ENCODE peak calls at places on chromosomes 16 and 17, in five cellular contexts. N is tibial nerve, M is left ventricle myocardium inferior, R is suprapubic skin, L is aorta. G is an unnamed sample.

GRCh38 chr16:75621170-75621477 is 2.0 kb downstream of the ADAT1 start:
- DNase-seq in L (no peak), M (no peak), R (no peak), N (no peak), G (no peak)

GRCh38 chr17:78164748-78165607 is 3.4 kb upstream of the SYNGR2 start:
- DNase-seq in R (no peak), M (no peak), N (no peak), L (no peak), G (no peak)

GRCh38 chr17:73541561-73541981 is 102.7 kb downstream of the SDK2 start:
- DNase-seq in M (no peak), N (no peak), R (no peak), L (no peak), G (no peak)

GRCh38 chr16:9836118-9836736 is 346.0 kb downstream of the GRIN2A start:
- DNase-seq in R (no peak), M (no peak), L (no peak), N (no peak), G (no peak)

GRCh38 chr17:2580156-2580555 is 13.3 kb upstream of the PAFAH1B1 start:
- DNase-seq in L (no peak), M (no peak), R (no peak), N (no peak), G (no peak)

GRCh38 chr17:35448214-35448898 is at the start of gene SLFN13:
- DNase-seq in L (peak; percentile 90), R (peak; percentile 87), N (peak; percentile 39), M (peak; percentile 84), G (peak; percentile 67)

GRCh38 chr17:42518755-42519545 is 17.1 kb upstream of the NAGLU start:
- DNase-seq in L (peak; percentile 60), R (no peak), N (peak; percentile 58), M (peak; percentile 63), G (no peak)

GRCh38 chr17:8185580-8186445 is 4.2 kb downstream of the BORCS6 start:
- DNase-seq in R (peak; percentile 94), M (peak; percentile 84), L (peak; percentile 91), N (peak; percentile 97), G (peak; percentile 88)

GRCh38 chr16:24070851-24071250 is 185.3 kb upstream of the CACNG3 start:
- DNase-seq in N (no peak), L (no peak), R (no peak), M (no peak), G (peak; percentile 74)

GRCh38 chr16:49280022-49280741 is 1.5 kb downstream of the CBLN1 start:
- DNase-seq in M (no peak), N (no peak), R (no peak), L (peak; percentile 47), G (no peak)

GRCh38 chr17:21523482-21524210 is 147.5 kb downstream of the KCNJ12 start:
- DNase-seq in M (no peak), N (no peak), L (no peak), R (no peak), G (no peak)

GRCh38 chr17:21573961-21574610 is 118.2 kb upstream of the KCNJ18 start:
- DNase-seq in L (peak; percentile 90), N (peak; percentile 26), M (peak; percentile 83), R (no peak), G (peak; percentile 20)

GRCh38 chr17:67223924-67224323 is 21.1 kb downstream of the HELZ start:
- DNase-seq in N (no peak), L (no peak), R (no peak), M (no peak), G (no peak)

DNA sequence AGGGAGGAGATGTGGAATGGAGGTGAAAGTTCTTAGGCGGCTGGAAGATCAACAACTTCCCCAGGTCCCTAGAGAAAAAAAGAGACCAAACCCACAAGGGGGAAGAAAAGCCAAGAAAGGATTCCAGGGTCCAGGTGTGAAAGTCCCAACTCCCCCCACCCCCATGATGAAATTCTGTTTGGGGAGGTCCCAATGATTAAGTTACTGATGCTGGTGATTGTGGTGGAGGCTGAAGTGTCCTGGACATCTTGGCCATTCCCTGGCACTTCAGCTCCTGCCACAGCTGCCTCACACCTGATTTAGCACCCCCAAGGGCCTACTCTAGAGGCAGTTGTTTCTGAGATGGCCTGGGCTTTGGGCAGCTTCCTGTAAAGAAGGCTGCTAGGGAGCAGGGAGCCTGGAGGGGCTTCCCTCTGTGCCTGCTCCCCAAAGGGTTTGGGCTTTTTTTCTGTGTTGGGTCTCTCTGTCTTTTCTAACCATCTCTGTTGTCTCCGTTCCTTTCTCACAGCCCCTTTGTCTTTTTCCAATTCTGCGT is 13.1 kb downstream of the HOXB4 start:
- DNase-seq in R (no peak), N (no peak), L (no peak), M (no peak), G (no peak)
- H3K27ac ChIP-seq in R (peak overlapping the region; percentile 74), N (peak overlapping the region; percentile 65), L (no peak overlapping the region), M (peak overlapping the region; percentile 36), G (no peak overlapping the region)

GRCh38 chr17:55709984-55710383 is 12.7 kb downstream of the TMEM100 start:
- DNase-seq in L (peak; percentile 53), R (no peak), M (no peak), N (no peak), G (no peak)
- H3K4me3 ChIP-seq in L (peak overlapping the region; percentile 43), R (no peak overlapping the region), M (no peak overlapping the region), N (no peak overlapping the region), G (no peak overlapping the region)

DNA sequence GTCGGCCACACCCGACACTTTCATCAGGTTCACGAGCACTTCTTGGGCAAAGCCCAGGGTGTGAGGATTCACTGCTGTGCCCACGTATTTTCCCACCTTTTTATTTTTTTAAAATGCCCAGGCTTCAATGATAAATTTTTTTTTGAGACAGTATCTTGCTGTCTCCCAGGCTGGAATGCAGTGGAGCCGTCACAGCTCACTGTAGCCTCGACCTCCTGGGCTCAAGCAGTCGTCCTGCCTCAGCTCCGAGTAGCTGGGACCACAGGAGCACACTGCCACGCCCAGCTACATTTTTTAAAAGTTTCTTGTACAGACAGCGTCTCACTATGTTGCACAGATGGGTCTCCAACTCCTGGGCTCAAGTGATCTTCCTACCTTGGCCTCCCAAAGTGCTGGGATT is 17.8 kb downstream of the UTS2R start:
- DNase-seq in L (no peak), M (no peak), R (no peak), N (no peak), G (no peak)
- H3K27me3 ChIP-seq in L (no peaks in the 10 kb centered on the region), M (peaks cover 30% of the 10 kb centered on the region), R (peaks cover 24% of the 10 kb centered on the region), N (no peaks in the 10 kb centered on the region), G (no peaks in the 10 kb centered on the region)

DNA sequence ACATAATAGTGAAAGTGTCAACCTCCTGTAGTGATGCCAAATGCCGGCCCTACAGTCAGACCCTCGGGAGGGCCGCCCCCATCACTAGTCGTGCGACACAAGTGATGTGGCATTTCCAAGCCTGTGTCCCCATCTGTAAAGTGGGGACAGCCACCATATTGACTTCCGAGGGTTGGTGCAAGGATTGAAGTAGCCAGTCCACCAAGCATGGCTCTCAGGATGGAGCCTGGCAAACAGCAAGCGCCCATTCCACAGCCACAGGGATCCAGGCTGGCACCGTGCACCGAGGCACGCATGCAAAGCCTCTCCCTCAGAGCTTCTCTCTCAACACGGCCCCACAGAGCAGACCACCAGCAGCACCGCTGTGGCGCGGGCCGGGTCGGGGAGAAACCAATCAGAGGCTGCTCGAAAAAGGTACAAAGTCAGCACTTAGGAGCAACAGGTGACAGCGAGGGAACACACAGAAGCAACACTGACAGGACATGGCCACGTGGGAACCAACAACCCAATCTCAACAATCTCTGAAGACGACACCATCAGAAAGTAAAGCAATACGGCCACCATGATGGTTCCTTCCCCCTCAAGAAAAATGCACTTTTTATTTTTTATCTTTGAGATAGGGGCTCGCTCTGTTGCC is 20.6 kb downstream of the ZCCHC14 start:
- DNase-seq in R (no peak), N (no peak), L (no peak), M (no peak), G (no peak)
- H3K27ac ChIP-seq in R (no peak overlapping the region), N (no peak overlapping the region), L (no peak overlapping the region), M (peak overlapping the region; percentile 65), G (no peak overlapping the region)

GRCh38 chr17:19583871-19584270 is 50.2 kb downstream of the SLC47A1 start:
- DNase-seq in N (no peak), R (no peak), L (no peak), M (no peak), G (no peak)

GRCh38 chr17:19579192-19579668 is 45.6 kb downstream of the SLC47A1 start:
- DNase-seq in R (no peak), M (no peak), L (no peak), N (no peak), G (no peak)

GRCh38 chr17:19574956-19575355 is 41.3 kb downstream of the SLC47A1 start:
- DNase-seq in N (no peak), R (no peak), L (no peak), M (no peak), G (no peak)

GRCh38 chr17:19578545-19578944 is 44.9 kb downstream of the SLC47A1 start:
- DNase-seq in L (no peak), M (no peak), N (no peak), R (no peak), G (no peak)

DNA sequence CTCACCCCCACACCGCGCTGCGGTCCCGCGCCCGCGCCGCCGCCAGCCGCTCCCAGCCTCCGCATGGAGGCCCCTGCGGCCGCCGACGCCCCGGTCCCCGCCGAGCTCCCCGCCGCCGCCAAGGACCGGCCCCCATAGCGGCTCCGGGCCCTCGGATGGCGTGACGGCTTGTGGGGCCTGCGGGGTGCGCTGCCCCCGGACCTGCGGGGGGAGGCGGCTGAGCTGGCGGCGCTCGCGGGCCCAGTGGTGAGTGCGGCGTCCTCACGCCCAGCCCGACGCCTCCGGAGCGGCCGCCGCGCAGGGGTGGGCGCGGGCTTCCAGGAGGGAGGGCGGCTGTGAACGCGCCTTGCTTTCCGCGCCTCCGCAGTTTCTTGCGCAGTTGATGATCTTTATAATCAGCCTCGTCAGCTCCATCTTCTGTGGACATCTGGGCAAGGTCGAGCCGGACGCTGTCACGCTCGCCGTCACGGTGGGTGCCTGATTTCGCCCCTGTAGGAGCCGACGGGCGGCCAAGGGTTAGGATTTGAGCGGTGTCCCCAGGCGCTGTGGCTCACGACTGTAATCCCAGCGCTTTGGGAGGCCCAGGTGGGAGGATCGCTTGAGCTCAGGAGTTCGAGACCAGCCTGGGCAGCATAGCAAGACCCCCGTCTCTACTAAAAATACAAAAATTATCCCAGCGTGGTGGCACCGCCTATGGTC is 46.4 kb downstream of the SLC47A1 start:
- DNase-seq in L (no peak), N (no peak), M (peak; percentile 26), R (no peak), G (no peak)
- H3K4me3 ChIP-seq in L (peak overlapping the region; percentile 15), N (peak overlapping the region; percentile 51), M (peak overlapping the region; percentile 62), R (peak overlapping the region; percentile 64), G (no peak overlapping the region)

GRCh38 chr16:52184336-52184735 is 362.6 kb downstream of the TOX3 start:
- DNase-seq in N (no peak), M (no peak), R (no peak), L (no peak), G (no peak)
- H3K27me3 ChIP-seq in N (no peaks in the 10 kb centered on the region), M (peaks cover 4% of the 10 kb centered on the region), R (no peaks in the 10 kb centered on the region), L (peaks cover 1% of the 10 kb centered on the region), G (no peaks in the 10 kb centered on the region)